ENCODE peak calls at places on chromosomes 6 and 20, in nine cellular contexts. One of them, this sample, is unnamed.

GRCh38 chr6:132161283-132161682 is 210.1 kb upstream of the CCN2 start:
- DNase-seq in T follicular helper cell: no peak
- DNase-seq in neuronal stem cell: peak
- DNase-seq in GM20000: peak
- DNase-seq in T-helper 2 cell: no peak
- DNase-seq in left kidney: peak
- DNase-seq in activated CD4-positive, alpha-beta T cell treated with anti-CD3 and anti-CD28 coated beads, Interleukin-2, amount 10 ng/mL, durations not matched to agents 7 days and 5 days: no peak
- DNase-seq in adrenal gland: no peak
- DNase-seq in CD14-positive monocyte: no peak
- DNase-seq in this sample: peak

GRCh38 chr6:170056329-170056728 is 234.5 kb downstream of the DLL1 start:
- DNase-seq in T follicular helper cell: no peak
- DNase-seq in T-helper 2 cell: no peak
- DNase-seq in CD14-positive monocyte: no peak
- DNase-seq in GM20000: no peak
- DNase-seq in activated CD4-positive, alpha-beta T cell treated with anti-CD3 and anti-CD28 coated beads, Interleukin-2, amount 10 ng/mL, durations not matched to agents 7 days and 5 days: no peak
- DNase-seq in left kidney: no peak
- DNase-seq in adrenal gland: no peak
- DNase-seq in neuronal stem cell: no peak
- DNase-seq in this sample: no peak

GRCh38 chr20:54643761-54644160 is 168.4 kb downstream of the DOK5 start:
- DNase-seq in neuronal stem cell: no peak
- DNase-seq in T follicular helper cell: no peak
- DNase-seq in T-helper 2 cell: no peak
- DNase-seq in CD14-positive monocyte: no peak
- DNase-seq in left kidney: no peak
- DNase-seq in adrenal gland: peak
- DNase-seq in GM20000: no peak
- DNase-seq in activated CD4-positive, alpha-beta T cell treated with anti-CD3 and anti-CD28 coated beads, Interleukin-2, amount 10 ng/mL, durations not matched to agents 7 days and 5 days: no peak
- DNase-seq in this sample: no peak

GRCh38 chr20:58790440-58790839 is 60.3 kb downstream of the GNAS-AS1 start:
- DNase-seq in CD14-positive monocyte: no peak
- DNase-seq in adrenal gland: no peak
- DNase-seq in GM20000: no peak
- DNase-seq in activated CD4-positive, alpha-beta T cell treated with anti-CD3 and anti-CD28 coated beads, Interleukin-2, amount 10 ng/mL, durations not matched to agents 7 days and 5 days: no peak
- DNase-seq in neuronal stem cell: no peak
- DNase-seq in T-helper 2 cell: no peak
- DNase-seq in T follicular helper cell: no peak
- DNase-seq in left kidney: no peak
- DNase-seq in this sample: no peak

GRCh38 chr20:60600036-60600435 is 641.8 kb downstream of the CDH26 start:
- DNase-seq in activated CD4-positive, alpha-beta T cell treated with anti-CD3 and anti-CD28 coated beads, Interleukin-2, amount 10 ng/mL, durations not matched to agents 7 days and 5 days: no peak
- DNase-seq in neuronal stem cell: no peak
- DNase-seq in CD14-positive monocyte: no peak
- DNase-seq in T-helper 2 cell: no peak
- DNase-seq in adrenal gland: no peak
- DNase-seq in T follicular helper cell: no peak
- DNase-seq in left kidney: no peak
- DNase-seq in GM20000: no peak
- DNase-seq in this sample: no peak

GRCh38 chr6:77456531-77457248 is 6.6 kb downstream of the HTR1B start:
- DNase-seq in neuronal stem cell: no peak
- DNase-seq in adrenal gland: peak
- DNase-seq in left kidney: no peak
- DNase-seq in T-helper 2 cell: no peak
- DNase-seq in CD14-positive monocyte: no peak
- DNase-seq in T follicular helper cell: no peak
- DNase-seq in activated CD4-positive, alpha-beta T cell treated with anti-CD3 and anti-CD28 coated beads, Interleukin-2, amount 10 ng/mL, durations not matched to agents 7 days and 5 days: no peak
- DNase-seq in GM20000: no peak
- DNase-seq in this sample: no peak

GRCh38 chr20:61252601-61253263 is 671 bp downstream of the CDH4 start:
- DNase-seq in T follicular helper cell: no peak
- DNase-seq in CD14-positive monocyte: no peak
- DNase-seq in left kidney: peak
- DNase-seq in adrenal gland: no peak
- DNase-seq in GM20000: peak
- DNase-seq in neuronal stem cell: no peak
- DNase-seq in activated CD4-positive, alpha-beta T cell treated with anti-CD3 and anti-CD28 coated beads, Interleukin-2, amount 10 ng/mL, durations not matched to agents 7 days and 5 days: no peak
- DNase-seq in T-helper 2 cell: no peak
- DNase-seq in this sample: peak

GRCh38 chr20:58698741-58699141 is 6.1 kb downstream of the NPEPL1 start:
- DNase-seq in CD14-positive monocyte: no peak
- DNase-seq in adrenal gland: peak
- DNase-seq in neuronal stem cell: no peak
- DNase-seq in GM20000: no peak
- DNase-seq in left kidney: no peak
- DNase-seq in T-helper 2 cell: no peak
- DNase-seq in T follicular helper cell: no peak
- DNase-seq in activated CD4-positive, alpha-beta T cell treated with anti-CD3 and anti-CD28 coated beads, Interleukin-2, amount 10 ng/mL, durations not matched to agents 7 days and 5 days: no peak
- DNase-seq in this sample: no peak

GRCh38 chr6:9766240-9766915 is 648.5 kb downstream of the TFAP2A start:
- DNase-seq in activated CD4-positive, alpha-beta T cell treated with anti-CD3 and anti-CD28 coated beads, Interleukin-2, amount 10 ng/mL, durations not matched to agents 7 days and 5 days: no peak
- DNase-seq in left kidney: no peak
- DNase-seq in CD14-positive monocyte: no peak
- DNase-seq in adrenal gland: no peak
- DNase-seq in T-helper 2 cell: no peak
- DNase-seq in GM20000: peak
- DNase-seq in neuronal stem cell: no peak
- DNase-seq in T follicular helper cell: no peak
- DNase-seq in this sample: peak

GRCh38 chr6:46465294-46466165 is 25.7 kb downstream of the RCAN2 start:
- DNase-seq in T follicular helper cell: no peak
- DNase-seq in left kidney: no peak
- DNase-seq in T-helper 2 cell: no peak
- DNase-seq in GM20000: no peak
- DNase-seq in activated CD4-positive, alpha-beta T cell treated with anti-CD3 and anti-CD28 coated beads, Interleukin-2, amount 10 ng/mL, durations not matched to agents 7 days and 5 days: no peak
- DNase-seq in adrenal gland: no peak
- DNase-seq in neuronal stem cell: no peak
- DNase-seq in CD14-positive monocyte: no peak
- DNase-seq in this sample: no peak

GRCh38 chr6:163825033-163825432 is 410.5 kb downstream of the QKI start:
- DNase-seq in adrenal gland: no peak
- DNase-seq in T follicular helper cell: no peak
- DNase-seq in T-helper 2 cell: no peak
- DNase-seq in GM20000: no peak
- DNase-seq in neuronal stem cell: no peak
- DNase-seq in CD14-positive monocyte: no peak
- DNase-seq in activated CD4-positive, alpha-beta T cell treated with anti-CD3 and anti-CD28 coated beads, Interleukin-2, amount 10 ng/mL, durations not matched to agents 7 days and 5 days: no peak
- DNase-seq in left kidney: no peak
- DNase-seq in this sample: no peak

GRCh38 chr6:106184629-106185028 is 98.5 kb downstream of the PRDM1 start:
- DNase-seq in activated CD4-positive, alpha-beta T cell treated with anti-CD3 and anti-CD28 coated beads, Interleukin-2, amount 10 ng/mL, durations not matched to agents 7 days and 5 days: no peak
- DNase-seq in T-helper 2 cell: no peak
- DNase-seq in T follicular helper cell: no peak
- DNase-seq in left kidney: no peak
- DNase-seq in neuronal stem cell: no peak
- DNase-seq in CD14-positive monocyte: no peak
- DNase-seq in adrenal gland: no peak
- DNase-seq in GM20000: no peak
- DNase-seq in this sample: no peak

GRCh38 chr20:62320581-62321354 is 18.0 kb downstream of the ADRM1 start:
- DNase-seq in adrenal gland: no peak
- DNase-seq in neuronal stem cell: no peak
- DNase-seq in CD14-positive monocyte: no peak
- DNase-seq in activated CD4-positive, alpha-beta T cell treated with anti-CD3 and anti-CD28 coated beads, Interleukin-2, amount 10 ng/mL, durations not matched to agents 7 days and 5 days: no peak
- DNase-seq in T-helper 2 cell: no peak
- DNase-seq in GM20000: no peak
- DNase-seq in T follicular helper cell: no peak
- DNase-seq in left kidney: peak
- DNase-seq in this sample: peak

GRCh38 chr20:9038791-9039190 is 30.1 kb upstream of the PLCB4 start:
- DNase-seq in neuronal stem cell: no peak
- DNase-seq in activated CD4-positive, alpha-beta T cell treated with anti-CD3 and anti-CD28 coated beads, Interleukin-2, amount 10 ng/mL, durations not matched to agents 7 days and 5 days: no peak
- DNase-seq in T-helper 2 cell: no peak
- DNase-seq in GM20000: no peak
- DNase-seq in adrenal gland: no peak
- DNase-seq in CD14-positive monocyte: no peak
- DNase-seq in left kidney: peak
- DNase-seq in T follicular helper cell: no peak
- DNase-seq in this sample: no peak

GRCh38 chr6:35328108-35328723 is 14.1 kb upstream of the PPARD start:
- DNase-seq in T follicular helper cell: no peak
- DNase-seq in GM20000: no peak
- DNase-seq in neuronal stem cell: no peak
- DNase-seq in activated CD4-positive, alpha-beta T cell treated with anti-CD3 and anti-CD28 coated beads, Interleukin-2, amount 10 ng/mL, durations not matched to agents 7 days and 5 days: no peak
- DNase-seq in CD14-positive monocyte: no peak
- DNase-seq in left kidney: no peak
- DNase-seq in T-helper 2 cell: no peak
- DNase-seq in adrenal gland: no peak
- DNase-seq in this sample: no peak

GRCh38 chr6:97195117-97195516 is 87.9 kb downstream of the MMS22L start:
- DNase-seq in GM20000: no peak
- DNase-seq in neuronal stem cell: no peak
- DNase-seq in CD14-positive monocyte: no peak
- DNase-seq in T follicular helper cell: no peak
- DNase-seq in left kidney: no peak
- DNase-seq in adrenal gland: peak
- DNase-seq in T-helper 2 cell: no peak
- DNase-seq in activated CD4-positive, alpha-beta T cell treated with anti-CD3 and anti-CD28 coated beads, Interleukin-2, amount 10 ng/mL, durations not matched to agents 7 days and 5 days: no peak
- DNase-seq in this sample: no peak